ENCODE peak calls at places on chromosomes 4 and X, in six cellular contexts. I, L, B, K, D and E are unnamed samples.

GRCh38 chr4:122777846-122778501 is 45.5 kb downstream of the BBS12 start:
- DNase-seq in I (no peak), L (no peak), B (no peak), K (no peak), D (no peak), E (no peak)

GRCh38 chrX:39836802-39837420 is 260.8 kb downstream of the BCOR start:
- DNase-seq in I (no peak), L (no peak), B (no peak), K (no peak), D (no peak), E (no peak)

GRCh38 chrX:40105791-40106676 is 8.3 kb upstream of the BCOR start:
- DNase-seq in I (peak; percentile 68), L (peak; percentile 76), B (no peak), K (no peak), D (no peak), E (peak; percentile 47)

GRCh38 chr4:113742643-113743042 is 18.9 kb downstream of the CAMK2D start:
- DNase-seq in I (no peak), L (no peak), B (no peak), K (no peak), D (no peak), E (no peak)

GRCh38 chr4:15410750-15411149 is 17.1 kb upstream of the C1QTNF7 start:
- DNase-seq in I (no peak), L (peak; percentile 23), B (no peak), K (no peak), D (no peak), E (no peak)

GRCh38 chrX:149819371-149819770 is 37.6 kb downstream of the MAGEA9 start:
- DNase-seq in I (no peak), L (no peak), B (no peak), K (no peak), D (no peak), E (no peak)

GRCh38 chr4:184358521-184359232 is 115.7 kb downstream of the IRF2 start:
- DNase-seq in I (no peak), L (no peak), B (no peak), K (no peak), D (no peak), E (no peak)

GRCh38 chrX:101740642-101741041 is 81.0 kb upstream of the ARMCX2 start:
- DNase-seq in I (no peak), L (no peak), B (no peak), K (no peak), D (no peak), E (no peak)

GRCh38 chrX:121014826-121015225 is 29.3 kb upstream of the CT47A1 start:
- DNase-seq in I (no peak), L (no peak), B (no peak), K (no peak), D (no peak), E (no peak)

GRCh38 chrX:2928127-2928582 is 984 bp downstream of the ARSD start:
- DNase-seq in I (no peak), L (peak; percentile 80), B (no peak), K (no peak), D (peak; percentile 55), E (no peak)

GRCh38 chr4:148068065-148068911 is 336.4 kb downstream of the ARHGAP10 start:
- DNase-seq in I (no peak), L (peak; percentile 73), B (no peak), K (no peak), D (no peak), E (no peak)

GRCh38 chr4:143352052-143352451 is 15.4 kb downstream of the GAB1 start:
- DNase-seq in I (no peak), L (peak; percentile 63), B (no peak), K (no peak), D (no peak), E (no peak)

GRCh38 chr4:95432466-95432865 is 116.3 kb downstream of the UNC5C start:
- DNase-seq in I (no peak), L (no peak), B (no peak), K (no peak), D (no peak), E (no peak)
- TF ChIP-seq JUND in I (no peak), L (no peak), B (no peak), K (no peak), D (no peak), E (no peak)

DNA sequence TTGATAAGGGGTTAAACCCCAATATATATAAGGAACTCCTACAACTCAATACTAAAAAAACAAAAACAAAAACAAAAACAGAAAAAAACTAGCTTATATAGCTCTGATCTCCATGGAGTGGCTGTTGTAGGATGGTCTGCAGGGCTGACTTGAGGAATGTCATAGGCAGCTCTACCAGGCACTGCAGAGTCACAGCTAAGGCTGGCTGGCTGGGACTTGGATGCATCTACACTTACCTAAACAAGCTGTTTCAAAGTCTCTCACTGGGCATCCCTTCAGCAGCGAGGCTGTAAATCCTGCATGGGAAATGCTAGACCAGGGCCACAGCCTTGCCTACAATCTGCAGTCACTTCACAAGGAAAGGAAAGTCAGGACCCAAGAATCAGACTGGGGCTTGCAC is 61.3 kb downstream of the HOPX start:
- DNase-seq in I (no peak), L (no peak), B (no peak), K (no peak), D (no peak), E (no peak)
- TF ChIP-seq JUND in I (no peak), L (no peak), B (no peak), K (no peak), D (no peak), E (no peak)

DNA sequence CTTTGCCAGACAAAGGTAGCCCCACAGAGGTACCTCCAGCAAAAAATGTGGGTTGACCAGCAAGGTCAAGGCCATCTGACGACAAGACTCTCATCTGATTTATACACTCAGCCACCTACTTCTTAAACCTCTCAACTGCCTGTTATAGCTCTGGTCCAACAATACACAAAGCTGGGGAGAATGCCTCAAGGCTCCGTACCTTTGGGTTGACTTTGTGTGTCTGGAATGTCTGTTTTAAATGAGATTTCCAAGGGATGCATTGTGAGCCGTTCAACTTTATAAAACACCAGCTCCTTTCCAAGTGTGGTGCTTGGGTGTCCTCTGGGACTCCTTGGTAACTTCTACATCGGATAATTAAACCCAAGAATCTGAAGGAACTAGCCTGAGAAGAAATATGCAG is 167.0 kb upstream of the RPL34 start:
- DNase-seq in I (no peak), L (no peak), B (no peak), K (no peak), D (no peak), E (peak; percentile 6)
- TF ChIP-seq JUND in I (no peak), L (no peak), B (no peak), K (no peak), D (no peak), E (no peak)

GRCh38 chr4:70559924-70560323 is 32.1 kb upstream of the AMBN start:
- DNase-seq in I (no peak), L (no peak), B (no peak), K (no peak), D (peak; percentile 84), E (no peak)

GRCh38 chr4:70559216-70559830 is 32.7 kb upstream of the AMBN start:
- DNase-seq in I (peak; percentile 59), L (peak; percentile 37), B (peak; percentile 35), K (no peak), D (peak; percentile 67), E (peak; percentile 71)

GRCh38 chr4:70556856-70557255 is 35.2 kb upstream of the AMBN start:
- DNase-seq in I (no peak), L (no peak), B (no peak), K (no peak), D (no peak), E (no peak)
- TF ChIP-seq JUND in I (no peak), L (no peak), B (no peak), K (no peak), D (no peak), E (no peak)

DNA sequence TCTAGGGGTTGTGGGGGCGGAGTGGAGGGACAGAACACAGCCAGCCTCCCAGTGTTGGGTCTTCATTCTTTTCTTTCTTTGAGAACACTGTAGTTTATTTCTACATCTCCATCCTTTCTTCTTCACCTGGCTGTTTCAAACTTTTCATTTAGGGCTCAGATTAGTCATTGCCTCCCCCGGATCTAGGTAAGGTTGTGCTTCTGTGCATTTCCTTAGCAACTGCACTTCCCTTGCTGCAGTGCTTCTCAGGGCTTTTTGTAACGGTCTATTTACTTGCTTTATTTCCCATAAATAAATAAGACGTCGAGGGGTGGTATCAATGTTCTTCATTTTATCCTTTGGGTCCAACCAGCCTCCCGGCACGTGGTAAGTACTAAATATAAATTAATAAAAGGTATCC is 31.3 kb downstream of the ADGRL3 start:
- DNase-seq in I (no peak), L (no peak), B (no peak), K (no peak), D (no peak), E (no peak)
- TF ChIP-seq JUND in I (no peak), L (no peak), B (no peak), K (no peak), D (no peak), E (no peak)

DNA sequence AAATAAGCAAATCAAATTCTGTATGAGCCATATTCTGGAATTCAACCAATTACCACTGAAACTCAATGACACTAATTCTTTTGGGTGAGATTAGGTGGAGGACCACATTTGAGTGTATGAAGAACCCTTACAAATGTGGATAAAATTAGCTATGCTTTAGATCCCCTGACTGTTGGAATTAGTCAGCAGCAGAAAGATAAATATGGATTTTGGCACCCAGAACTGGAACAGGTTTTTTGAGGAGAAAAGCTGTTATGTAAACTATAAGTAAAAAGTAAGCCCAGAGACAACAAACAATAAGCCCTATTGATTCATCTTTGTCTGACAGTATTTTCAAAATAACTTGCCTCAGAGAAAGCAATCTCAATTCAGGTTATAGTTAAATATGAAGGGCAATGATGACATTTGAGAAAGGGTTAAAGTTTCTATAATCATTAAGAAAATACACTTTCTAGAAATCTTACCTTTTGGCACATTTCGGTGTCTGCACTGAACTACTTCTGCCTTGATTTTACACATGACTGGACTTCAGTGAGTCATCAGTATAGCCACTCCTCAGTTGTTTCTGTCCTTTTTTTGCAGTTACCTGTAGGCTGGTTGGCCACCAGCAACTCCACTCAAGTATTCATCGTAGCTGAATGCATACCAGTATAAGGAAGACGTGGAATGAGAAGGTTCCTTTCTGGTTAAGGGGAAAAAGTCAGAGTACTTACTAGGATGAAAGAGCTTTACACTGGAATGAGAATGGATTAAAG is 80.0 kb downstream of the KCTD8 start:
- DNase-seq in I (no peak), L (no peak), B (no peak), K (no peak), D (no peak), E (no peak)
- TF ChIP-seq JUND in I (no peak), L (no peak), B (no peak), K (no peak), D (no peak), E (no peak)

GRCh38 chr4:173436149-173436579 is 37.2 kb upstream of the SCRG1 start:
- DNase-seq in I (no peak), L (no peak), B (no peak), K (no peak), D (no peak), E (no peak)
- TF ChIP-seq JUND in I (no peak), L (peak; percentile 11), B (no peak), K (no peak), D (no peak), E (no peak)

GRCh38 chr4:168478868-168479267 is 1.4 kb downstream of the DDX60L start:
- DNase-seq in I (no peak), L (no peak), B (no peak), K (no peak), D (no peak), E (no peak)

GRCh38 chr4:168485511-168485910 is 5.2 kb upstream of the DDX60L start:
- DNase-seq in I (no peak), L (no peak), B (no peak), K (no peak), D (no peak), E (no peak)

GRCh38 chr4:168483786-168484185 is 3.5 kb upstream of the DDX60L start:
- DNase-seq in I (no peak), L (no peak), B (no peak), K (no peak), D (no peak), E (no peak)

GRCh38 chr4:168484626-168485025 is 4.3 kb upstream of the DDX60L start:
- DNase-seq in I (no peak), L (no peak), B (no peak), K (no peak), D (no peak), E (no peak)

GRCh38 chr4:168480991-168481588 is 798 bp upstream of the DDX60L start:
- DNase-seq in I (peak; percentile 44), L (peak; percentile 10), B (peak; percentile 70), K (peak; percentile 16), D (peak; percentile 7), E (peak; percentile 28)
- TF ChIP-seq JUND in I (peak; percentile 66), L (peak; percentile 83), B (no peak), K (no peak), D (no peak), E (no peak)